ENCODE peak calls at places on chromosomes 2 and 18, in seven cellular contexts. One of them, this sample, is unnamed.

GRCh38 chr2:84870306-84870705 is 10.6 kb downstream of the TRABD2A start:
- DNase-seq in lung: no peak
- DNase-seq in fibroblast of lung: no peak
- DNase-seq in endothelial cell of umbilical vein: no peak
- DNase-seq in right cardiac atrium: no peak
- DNase-seq in GM23338: peak
- DNase-seq in HCT116: no peak
- DNase-seq in this sample: no peak

GRCh38 chr2:8565399-8566154 is 116.3 kb upstream of the ID2 start:
- DNase-seq in endothelial cell of umbilical vein: no peak
- DNase-seq in fibroblast of lung: no peak
- DNase-seq in HCT116: no peak
- DNase-seq in lung: no peak
- DNase-seq in right cardiac atrium: peak
- DNase-seq in GM23338: no peak
- DNase-seq in this sample: no peak

GRCh38 chr2:113981404-113982134 is 91.7 kb downstream of the ACTR3 start:
- DNase-seq in endothelial cell of umbilical vein: no peak
- DNase-seq in lung: no peak
- DNase-seq in fibroblast of lung: no peak
- DNase-seq in GM23338: no peak
- DNase-seq in HCT116: no peak
- DNase-seq in right cardiac atrium: no peak
- DNase-seq in this sample: no peak

GRCh38 chr2:237935740-237936452 is 30.9 kb upstream of the UBE2F start:
- DNase-seq in HCT116: peak
- DNase-seq in endothelial cell of umbilical vein: no peak
- DNase-seq in GM23338: no peak
- DNase-seq in right cardiac atrium: no peak
- DNase-seq in fibroblast of lung: peak
- DNase-seq in lung: no peak
- DNase-seq in this sample: no peak

GRCh38 chr2:172552547-172553291 is 3.2 kb upstream of the PDK1 start:
- DNase-seq in endothelial cell of umbilical vein: peak
- DNase-seq in lung: no peak
- DNase-seq in GM23338: no peak
- DNase-seq in right cardiac atrium: no peak
- DNase-seq in HCT116: no peak
- DNase-seq in fibroblast of lung: peak
- DNase-seq in this sample: no peak

GRCh38 chr2:173773076-173773475 is 192.1 kb downstream of the SP3 start:
- DNase-seq in lung: no peak
- DNase-seq in endothelial cell of umbilical vein: no peak
- DNase-seq in HCT116: no peak
- DNase-seq in fibroblast of lung: no peak
- DNase-seq in right cardiac atrium: no peak
- DNase-seq in GM23338: no peak
- DNase-seq in this sample: no peak

GRCh38 chr2:26633993-26634392 is 7.2 kb downstream of the CIB4 start:
- DNase-seq in HCT116: no peak
- DNase-seq in right cardiac atrium: no peak
- DNase-seq in endothelial cell of umbilical vein: no peak
- DNase-seq in lung: no peak
- DNase-seq in fibroblast of lung: no peak
- DNase-seq in GM23338: no peak
- DNase-seq in this sample: no peak

GRCh38 chr2:196601430-196602306 is 37.8 kb upstream of the CCDC150 start:
- DNase-seq in right cardiac atrium: peak
- DNase-seq in lung: no peak
- DNase-seq in endothelial cell of umbilical vein: peak
- DNase-seq in HCT116: peak
- DNase-seq in GM23338: peak
- DNase-seq in fibroblast of lung: peak
- DNase-seq in this sample: no peak

GRCh38 chr2:129883121-129883520 is 96.3 kb upstream of the RAB6C start:
- DNase-seq in HCT116: no peak
- DNase-seq in GM23338: no peak
- DNase-seq in right cardiac atrium: no peak
- DNase-seq in lung: no peak
- DNase-seq in endothelial cell of umbilical vein: no peak
- DNase-seq in fibroblast of lung: no peak
- DNase-seq in this sample: no peak

GRCh38 chr18:78531637-78532036 is 448.0 kb upstream of the SALL3 start:
- DNase-seq in GM23338: no peak
- DNase-seq in right cardiac atrium: no peak
- DNase-seq in HCT116: no peak
- DNase-seq in lung: no peak
- DNase-seq in fibroblast of lung: no peak
- DNase-seq in endothelial cell of umbilical vein: no peak
- DNase-seq in this sample: no peak

GRCh38 chr18:77009675-77010074 is 122.9 kb downstream of the MBP start:
- DNase-seq in lung: no peak
- DNase-seq in HCT116: no peak
- DNase-seq in GM23338: no peak
- DNase-seq in fibroblast of lung: no peak
- DNase-seq in right cardiac atrium: peak
- DNase-seq in endothelial cell of umbilical vein: no peak
- DNase-seq in this sample: no peak

GRCh38 chr18:54388203-54389142 is 30.8 kb downstream of the C18orf54 start:
- DNase-seq in endothelial cell of umbilical vein: peak
- DNase-seq in HCT116: peak
- DNase-seq in GM23338: peak
- DNase-seq in right cardiac atrium: no peak
- DNase-seq in fibroblast of lung: peak
- DNase-seq in lung: no peak
- DNase-seq in this sample: no peak

GRCh38 chr18:79586436-79587297 is 92.9 kb upstream of the CTDP1 start:
- DNase-seq in endothelial cell of umbilical vein: no peak
- DNase-seq in HCT116: no peak
- DNase-seq in fibroblast of lung: no peak
- DNase-seq in lung: no peak
- DNase-seq in right cardiac atrium: peak
- DNase-seq in GM23338: no peak
- DNase-seq in this sample: no peak

GRCh38 chr18:45978084-45978483 is 11.0 kb upstream of the EPG5 start:
- DNase-seq in endothelial cell of umbilical vein: no peak
- DNase-seq in fibroblast of lung: no peak
- DNase-seq in HCT116: no peak
- DNase-seq in right cardiac atrium: no peak
- DNase-seq in lung: no peak
- DNase-seq in GM23338: peak
- DNase-seq in this sample: no peak

GRCh38 chr2:232908695-232909094 is 38.6 kb downstream of the SNORC start:
- DNase-seq in fibroblast of lung: no peak
- DNase-seq in lung: no peak
- DNase-seq in endothelial cell of umbilical vein: peak
- DNase-seq in GM23338: no peak
- DNase-seq in right cardiac atrium: no peak
- DNase-seq in HCT116: no peak
- DNase-seq in this sample: no peak

GRCh38 chr2:142757111-142757510 is 120.4 kb upstream of the KYNU start:
- DNase-seq in right cardiac atrium: no peak
- DNase-seq in HCT116: no peak
- DNase-seq in endothelial cell of umbilical vein: no peak
- DNase-seq in lung: no peak
- DNase-seq in fibroblast of lung: no peak
- DNase-seq in GM23338: no peak
- DNase-seq in this sample: no peak

GRCh38 chr2:67399144-67399543 is 2.0 kb downstream of the ETAA1 start:
- DNase-seq in HCT116: no peak
- DNase-seq in GM23338: no peak
- DNase-seq in fibroblast of lung: no peak
- DNase-seq in endothelial cell of umbilical vein: peak
- DNase-seq in lung: no peak
- DNase-seq in right cardiac atrium: no peak
- DNase-seq in this sample: no peak

GRCh38 chr2:136216073-136216472 is 98.1 kb upstream of the CXCR4 start:
- DNase-seq in right cardiac atrium: no peak
- DNase-seq in fibroblast of lung: no peak
- DNase-seq in endothelial cell of umbilical vein: no peak
- DNase-seq in GM23338: no peak
- DNase-seq in HCT116: no peak
- DNase-seq in lung: no peak
- DNase-seq in this sample: no peak

GRCh38 chr2:42360493-42360889 is 526 bp downstream of the COX7A2L start:
- DNase-seq in right cardiac atrium: no peak
- DNase-seq in GM23338: no peak
- DNase-seq in lung: no peak
- DNase-seq in HCT116: no peak
- DNase-seq in endothelial cell of umbilical vein: no peak
- DNase-seq in fibroblast of lung: no peak
- DNase-seq in this sample: no peak

GRCh38 chr18:67600781-67601180 is 84.3 kb upstream of the DSEL start:
- DNase-seq in lung: no peak
- DNase-seq in endothelial cell of umbilical vein: no peak
- DNase-seq in GM23338: no peak
- DNase-seq in right cardiac atrium: no peak
- DNase-seq in fibroblast of lung: peak
- DNase-seq in HCT116: no peak
- DNase-seq in this sample: no peak

GRCh38 chr2:60551241-60552095 is 2.0 kb downstream of the BCL11A start:
- DNase-seq in right cardiac atrium: peak
- DNase-seq in HCT116: no peak
- DNase-seq in endothelial cell of umbilical vein: no peak
- DNase-seq in lung: no peak
- DNase-seq in fibroblast of lung: peak
- DNase-seq in GM23338: peak
- DNase-seq in this sample: no peak

GRCh38 chr2:60548844-60549243 is 4.6 kb downstream of the BCL11A start:
- DNase-seq in endothelial cell of umbilical vein: no peak
- DNase-seq in fibroblast of lung: no peak
- DNase-seq in right cardiac atrium: no peak
- DNase-seq in HCT116: no peak
- DNase-seq in GM23338: peak
- DNase-seq in lung: no peak
- DNase-seq in this sample: no peak

GRCh38 chr2:60550984-60551240 is 2.5 kb downstream of the BCL11A start:
- DNase-seq in lung: no peak
- DNase-seq in GM23338: no peak
- DNase-seq in right cardiac atrium: no peak
- DNase-seq in endothelial cell of umbilical vein: no peak
- DNase-seq in HCT116: no peak
- DNase-seq in fibroblast of lung: no peak
- DNase-seq in this sample: no peak

GRCh38 chr2:60550151-60550983 is 3.1 kb downstream of the BCL11A start:
- DNase-seq in GM23338: peak
- DNase-seq in lung: peak
- DNase-seq in right cardiac atrium: peak
- DNase-seq in endothelial cell of umbilical vein: peak
- DNase-seq in fibroblast of lung: peak
- DNase-seq in HCT116: peak
- DNase-seq in this sample: no peak

DNA sequence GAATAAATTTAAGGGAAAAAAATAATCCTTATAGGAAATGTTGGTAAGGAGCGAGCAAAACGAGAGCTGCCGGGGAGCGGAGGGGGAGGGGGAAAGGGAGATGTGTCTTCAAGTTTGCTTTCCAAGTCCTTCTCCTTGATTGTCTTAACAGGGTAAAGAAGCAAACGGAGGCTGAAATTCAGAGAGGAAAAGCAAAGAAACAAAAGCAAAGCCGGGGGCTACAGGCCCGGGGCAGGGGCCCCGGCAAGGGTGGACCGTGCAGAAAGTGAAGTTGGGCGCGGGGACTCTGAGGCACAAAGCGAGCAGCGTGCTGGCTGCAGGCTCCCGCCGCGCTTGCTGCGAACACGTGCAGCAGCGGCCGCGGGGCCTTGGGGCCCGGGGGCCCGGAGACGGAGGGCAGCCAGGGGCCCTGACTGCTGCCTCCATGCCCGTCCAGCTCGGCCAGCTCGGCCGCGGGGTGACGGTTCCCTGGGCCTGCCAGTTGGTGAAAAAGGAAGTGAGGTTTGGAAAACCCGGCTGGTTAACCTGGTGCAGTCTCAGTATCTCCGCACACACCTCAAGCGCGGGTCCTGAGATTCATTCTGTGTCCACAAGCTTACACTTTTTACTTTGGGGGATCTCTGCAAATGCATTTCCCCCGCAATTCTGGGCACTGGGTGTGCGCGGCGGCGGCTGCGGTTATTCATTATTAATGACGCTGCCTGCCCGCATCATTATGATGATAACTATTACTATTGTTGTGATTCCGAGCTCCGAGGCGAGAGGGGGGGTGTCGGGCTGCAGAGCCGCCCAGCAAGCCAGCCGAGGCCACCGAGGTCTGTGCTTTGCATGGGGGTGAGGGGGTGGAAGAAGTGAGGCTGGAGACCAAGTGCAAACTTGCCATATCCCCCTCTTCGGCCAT is 4.0 kb downstream of the BCL11A start:
- DNase-seq in fibroblast of lung: no peak
- DNase-seq in HCT116: no peak
- DNase-seq in endothelial cell of umbilical vein: peak
- DNase-seq in lung: no peak
- DNase-seq in right cardiac atrium: peak
- DNase-seq in GM23338: peak
- DNase-seq in this sample: no peak
- H3K27ac ChIP-seq in fibroblast of lung: no peak
- H3K27ac ChIP-seq in HCT116: no peak
- H3K27ac ChIP-seq in endothelial cell of umbilical vein: no peak
- H3K27ac ChIP-seq in lung: peak
- H3K27ac ChIP-seq in right cardiac atrium: peak
- H3K27ac ChIP-seq in GM23338: peak
- H3K27ac ChIP-seq in this sample: no peak

GRCh38 chr18:35862115-35862640 is 110.3 kb upstream of the RMP24 start:
- DNase-seq in right cardiac atrium: no peak
- DNase-seq in lung: peak
- DNase-seq in GM23338: peak
- DNase-seq in HCT116: no peak
- DNase-seq in fibroblast of lung: no peak
- DNase-seq in endothelial cell of umbilical vein: no peak
- DNase-seq in this sample: no peak

GRCh38 chr18:35856178-35856577 is 116.3 kb upstream of the RMP24 start:
- DNase-seq in HCT116: no peak
- DNase-seq in right cardiac atrium: no peak
- DNase-seq in lung: peak
- DNase-seq in endothelial cell of umbilical vein: no peak
- DNase-seq in fibroblast of lung: no peak
- DNase-seq in GM23338: no peak
- DNase-seq in this sample: no peak

GRCh38 chr18:35861367-35862114 is 110.9 kb upstream of the RMP24 start:
- DNase-seq in HCT116: no peak
- DNase-seq in GM23338: no peak
- DNase-seq in right cardiac atrium: peak
- DNase-seq in fibroblast of lung: no peak
- DNase-seq in lung: peak
- DNase-seq in endothelial cell of umbilical vein: no peak
- DNase-seq in this sample: no peak
- H3K4me3 ChIP-seq in HCT116: no peak
- H3K4me3 ChIP-seq in GM23338: no peak
- H3K4me3 ChIP-seq in right cardiac atrium: no peak
- H3K4me3 ChIP-seq in fibroblast of lung: no peak
- H3K4me3 ChIP-seq in lung: no peak
- H3K4me3 ChIP-seq in endothelial cell of umbilical vein: no peak
- H3K4me3 ChIP-seq in this sample: no peak

GRCh38 chr2:15643209-15643500 is 51.5 kb downstream of the DDX1 start:
- DNase-seq in GM23338: no peak
- DNase-seq in fibroblast of lung: no peak
- DNase-seq in lung: no peak
- DNase-seq in right cardiac atrium: no peak
- DNase-seq in HCT116: no peak
- DNase-seq in endothelial cell of umbilical vein: no peak
- DNase-seq in this sample: no peak
- H3K27ac ChIP-seq in GM23338: no peak
- H3K27ac ChIP-seq in fibroblast of lung: no peak
- H3K27ac ChIP-seq in lung: no peak
- H3K27ac ChIP-seq in right cardiac atrium: no peak
- H3K27ac ChIP-seq in HCT116: no peak
- H3K27ac ChIP-seq in endothelial cell of umbilical vein: no peak
- H3K27ac ChIP-seq in this sample: no peak

GRCh38 chr2:72149556-72150156 is 2.0 kb upstream of the CYP26B1 start:
- DNase-seq in endothelial cell of umbilical vein: peak
- DNase-seq in GM23338: peak
- DNase-seq in right cardiac atrium: peak
- DNase-seq in fibroblast of lung: no peak
- DNase-seq in lung: no peak
- DNase-seq in HCT116: no peak
- DNase-seq in this sample: no peak
- H3K4me3 ChIP-seq in endothelial cell of umbilical vein: no peak
- H3K4me3 ChIP-seq in GM23338: peak
- H3K4me3 ChIP-seq in right cardiac atrium: peak
- H3K4me3 ChIP-seq in fibroblast of lung: no peak
- H3K4me3 ChIP-seq in lung: peak
- H3K4me3 ChIP-seq in HCT116: no peak
- H3K4me3 ChIP-seq in this sample: peak

This sample was measured in CD4-positive, CD25-positive, alpha-beta regulatory T cell.